ENCODE peak calls at places on chromosomes 6 and 20, in eight cellular contexts. A is endothelial cell, N is RWPE1, F is Panc1, B is GM13976, Y is AG04450, R is HFFc6, E is GM06990. H is an unnamed sample.

GRCh38 chr6:73042892-73043291 is 182.4 kb downstream of the KHDC1L start:
- DNase-seq in A (no peak), N (no peak), F (no peak), B (no peak), Y (no peak), R (no peak), E (no peak), H (no peak)

GRCh38 chr6:32244946-32245398 is 21.1 kb upstream of the NOTCH4 start:
- DNase-seq in A (peak), N (peak), F (no peak), B (peak), Y (peak), R (peak), E (peak), H (peak)

GRCh38 chr6:127914240-127914639 is 13.4 kb upstream of the THEMIS start:
- DNase-seq in A (no peak), N (no peak), F (no peak), B (no peak), Y (no peak), R (peak), E (no peak), H (no peak)

GRCh38 chr6:4008324-4009047 is 70.5 kb downstream of the FAM217A start:
- DNase-seq in A (no peak), N (peak), F (no peak), B (peak), Y (peak), R (peak), E (no peak), H (peak)

GRCh38 chr6:170292778-170293164 is 1.9 kb upstream of the DLL1 start:
- DNase-seq in A (no peak), N (no peak), F (no peak), B (peak), Y (no peak), R (no peak), E (no peak), H (no peak)

GRCh38 chr20:48155231-48155630 is 369.9 kb upstream of the SULF2 start:
- DNase-seq in A (no peak), N (no peak), F (no peak), B (no peak), Y (no peak), R (no peak), E (no peak), H (no peak)

GRCh38 chr6:33123732-33124524 is 48.1 kb downstream of the HLA-DPB1 start:
- DNase-seq in A (no peak), N (peak), F (no peak), B (no peak), Y (no peak), R (no peak), E (no peak), H (peak)

GRCh38 chr6:111555041-111555440 is 50.6 kb downstream of the TRAF3IP2 start:
- DNase-seq in A (no peak), N (no peak), F (no peak), B (no peak), Y (no peak), R (peak), E (no peak), H (peak)

GRCh38 chr6:96702626-96703025 is 134.7 kb downstream of the GPR63 start:
- DNase-seq in A (no peak), N (no peak), F (no peak), B (no peak), Y (no peak), R (no peak), E (no peak), H (no peak)

GRCh38 chr6:106334646-106335448 is 9.3 kb upstream of the ATG5 start:
- DNase-seq in A (peak), N (peak), F (no peak), B (peak), Y (peak), R (peak), E (peak), H (peak)

GRCh38 chr20:45937765-45938164 is 3.3 kb downstream of the PCIF1 start:
- DNase-seq in A (no peak), N (no peak), F (no peak), B (no peak), Y (no peak), R (peak), E (no peak), H (no peak)

GRCh38 chr20:45934587-45935415 is at the start of gene PCIF1:
- DNase-seq in A (peak), N (peak), F (peak), B (peak), Y (peak), R (peak), E (peak), H (peak)

GRCh38 chr20:45935416-45936046 is 1.0 kb downstream of the PCIF1 start:
- DNase-seq in A (no peak), N (no peak), F (no peak), B (no peak), Y (no peak), R (no peak), E (no peak), H (peak)

GRCh38 chr20:45934046-45934586 is 367 bp upstream of the PCIF1 start:
- DNase-seq in A (no peak), N (peak), F (no peak), B (peak), Y (no peak), R (no peak), E (peak), H (no peak)

GRCh38 chr20:45933231-45934045 is 1.0 kb upstream of the PCIF1 start:
- DNase-seq in A (peak), N (peak), F (no peak), B (peak), Y (no peak), R (peak), E (peak), H (peak)
- TF ChIP-seq CTCF in A (no peak), N (peak), F (no peak), B (peak), Y (peak), R (peak), E (peak), H (peak)

DNA sequence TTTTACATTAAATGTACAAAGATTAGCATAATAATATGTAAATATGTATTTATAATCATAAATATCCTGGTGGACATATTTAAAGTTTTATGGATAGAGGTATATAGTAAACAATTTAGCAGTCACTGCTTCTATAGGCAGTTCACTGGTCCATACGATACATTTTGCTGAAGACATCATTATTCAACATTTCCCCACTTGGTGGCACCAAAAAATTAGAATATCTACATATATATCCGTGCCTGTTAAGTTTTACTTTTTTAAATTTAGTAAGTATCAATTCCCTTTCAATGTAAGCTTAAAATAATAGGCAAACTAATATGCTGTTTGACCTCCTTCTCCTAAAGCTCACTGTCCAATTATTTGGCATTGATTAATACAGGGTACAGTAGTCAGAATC is 64.2 kb downstream of the LMBRD1 start:
- DNase-seq in A (no peak), N (peak), F (peak), B (peak), Y (no peak), R (no peak), E (no peak), H (peak)
- TF ChIP-seq CTCF in A (no peak), N (no peak), F (peak), B (peak), Y (peak), R (peak), E (peak), H (peak)

GRCh38 chr6:46903175-46903574 is 18.6 kb downstream of the ADGRF5 start:
- DNase-seq in A (no peak), N (no peak), F (no peak), B (no peak), Y (no peak), R (no peak), E (no peak), H (no peak)
- TF ChIP-seq CTCF in A (no peak), N (no peak), F (no peak), B (no peak), Y (no peak), R (no peak), E (no peak), H (no peak)

DNA sequence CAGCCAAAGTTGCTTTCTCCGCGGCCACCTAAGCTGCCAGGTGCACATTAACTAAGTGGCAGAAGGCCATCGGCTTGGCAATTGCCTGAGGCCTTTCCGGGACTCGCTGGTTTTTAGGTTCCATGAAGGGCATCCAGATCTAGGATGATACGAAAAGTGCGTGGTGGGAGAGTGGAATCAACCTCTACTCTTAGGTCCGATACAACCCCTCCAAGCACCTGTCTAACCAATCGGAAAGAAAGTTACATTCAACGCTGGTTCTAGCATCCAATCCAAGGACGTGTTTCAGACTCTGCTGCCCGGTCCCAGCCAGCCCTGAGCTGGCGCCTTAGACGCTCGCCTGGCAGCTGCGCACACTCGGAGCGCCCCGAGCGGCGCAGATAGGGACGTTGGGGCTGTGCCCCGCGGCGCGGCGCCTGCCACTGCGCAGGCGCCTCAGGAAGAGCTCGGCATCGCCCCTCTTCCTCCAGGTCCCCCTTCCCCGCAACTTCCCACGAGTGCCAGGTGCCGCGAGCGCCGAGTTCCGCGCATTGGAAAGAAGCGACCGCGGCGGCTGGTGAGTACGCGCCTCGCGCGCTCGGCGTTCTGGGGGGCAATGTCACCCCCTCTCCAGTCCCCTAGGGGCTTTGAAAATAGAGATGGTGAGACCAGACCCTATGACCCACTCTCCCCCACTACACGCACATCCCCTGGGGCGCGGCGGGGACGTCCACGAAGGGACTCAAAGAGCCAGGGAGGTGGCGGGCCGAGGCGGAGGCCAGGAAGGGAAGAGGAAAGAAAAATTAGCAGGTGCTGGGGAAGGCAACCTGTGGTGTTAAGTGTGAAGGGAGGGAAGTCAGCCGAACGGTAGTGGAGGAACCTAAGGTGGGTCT is at the start of gene ENPP4:
- DNase-seq in A (peak), N (peak), F (peak), B (peak), Y (no peak), R (no peak), E (peak), H (peak)
- TF ChIP-seq CTCF in A (no peak), N (no peak), F (no peak), B (peak), Y (no peak), R (no peak), E (peak), H (no peak)

GRCh38 chr6:28771401-28772267 is 152.2 kb downstream of the TRIM27 start:
- DNase-seq in A (peak), N (no peak), F (no peak), B (no peak), Y (no peak), R (no peak), E (no peak), H (no peak)
- TF ChIP-seq CTCF in A (peak), N (no peak), F (peak), B (no peak), Y (no peak), R (peak), E (peak), H (no peak)

DNA sequence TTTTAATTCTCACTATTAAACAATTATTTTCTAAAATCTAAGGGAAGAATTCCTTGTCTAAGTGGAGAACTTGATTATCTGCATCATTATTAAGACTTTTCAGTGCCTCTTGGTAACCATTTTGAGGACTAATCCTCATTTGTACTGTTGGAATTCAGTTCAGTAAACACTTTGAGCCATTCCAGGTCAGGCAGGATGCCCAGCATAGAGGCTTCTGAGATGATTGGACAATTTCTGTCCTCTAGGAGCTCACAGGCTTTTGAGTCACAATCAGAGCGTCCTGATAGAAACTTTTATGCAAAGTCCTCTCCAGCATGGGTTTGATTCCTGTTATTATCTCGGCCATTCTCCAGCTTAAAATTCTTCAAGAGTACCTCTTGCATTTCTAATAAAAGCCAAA is 1304.6 kb downstream of the EPHA7 start:
- DNase-seq in A (no peak), N (no peak), F (no peak), B (no peak), Y (no peak), R (no peak), E (no peak), H (no peak)
- TF ChIP-seq CTCF in A (no peak), N (no peak), F (no peak), B (no peak), Y (no peak), R (no peak), E (no peak), H (no peak)

GRCh38 chr6:142537612-142538478 is 236.0 kb downstream of the ADGRG6 start:
- DNase-seq in A (no peak), N (no peak), F (no peak), B (no peak), Y (no peak), R (peak), E (no peak), H (peak)
- TF ChIP-seq CTCF in A (peak), N (no peak), F (peak), B (peak), Y (peak), R (peak), E (peak), H (peak)